ENCODE peak calls at places on chromosomes 16 and 17, in six cellular contexts. T, C, B, Z, G and P are unnamed samples.

GRCh38 chr17:75338335-75338734 is 49.1 kb upstream of the SLC25A19 start:
- DNase-seq in T (no peak), C (no peak), B (no peak), Z (peak), G (no peak), P (no peak)

GRCh38 chr17:3845361-3845753 is 689 bp downstream of the NCBP3 start:
- DNase-seq in T (no peak), C (no peak), B (no peak), Z (peak), G (peak), P (no peak)

GRCh38 chr16:64089697-64090096 is 1032.2 kb downstream of the CDH11 start:
- DNase-seq in T (peak), C (peak), B (peak), Z (no peak), G (no peak), P (no peak)

GRCh38 chr16:28984619-28985135 is at the start of gene LAT:
- DNase-seq in T (no peak), C (no peak), B (no peak), Z (peak), G (no peak), P (peak)

GRCh38 chr16:69535123-69536050 is 30.4 kb upstream of the NFAT5 start:
- DNase-seq in T (no peak), C (no peak), B (no peak), Z (no peak), G (no peak), P (no peak)

GRCh38 chr16:14193316-14193871 is 122.3 kb downstream of the MRTFB start:
- DNase-seq in T (no peak), C (no peak), B (no peak), Z (peak), G (no peak), P (peak)

GRCh38 chr16:58377932-58378331 is 14.3 kb upstream of the GINS3 start:
- DNase-seq in T (no peak), C (no peak), B (no peak), Z (no peak), G (no peak), P (no peak)

GRCh38 chr17:18141210-18141803 is 32.8 kb downstream of the MYO15A start:
- DNase-seq in T (peak), C (peak), B (no peak), Z (peak), G (peak), P (peak)

GRCh38 chr17:1434150-1434549 is 21.9 kb downstream of the CRK start:
- DNase-seq in T (no peak), C (no peak), B (no peak), Z (no peak), G (no peak), P (no peak)

GRCh38 chr16:57734925-57735754 is 430 bp upstream of the KATNB1 start:
- DNase-seq in T (peak), C (peak), B (peak), Z (peak), G (peak), P (peak)

GRCh38 chr16:19808061-19808621 is 76.5 kb downstream of the GPRC5B start:
- DNase-seq in T (no peak), C (no peak), B (no peak), Z (no peak), G (no peak), P (no peak)

GRCh38 chr17:4858068-4858879 is 25.1 kb downstream of the MINK1 start:
- DNase-seq in T (peak), C (no peak), B (peak), Z (no peak), G (no peak), P (peak)

GRCh38 chr17:47810200-47810821 is 11.3 kb downstream of the OSBPL7 start:
- DNase-seq in T (no peak), C (peak), B (peak), Z (no peak), G (peak), P (peak)

GRCh38 chr16:25713785-25714570 is 22.2 kb downstream of the HS3ST4 start:
- DNase-seq in T (no peak), C (no peak), B (peak), Z (no peak), G (no peak), P (no peak)

GRCh38 chr16:25707553-25707952 is 15.8 kb downstream of the HS3ST4 start:
- DNase-seq in T (no peak), C (no peak), B (no peak), Z (no peak), G (no peak), P (no peak)

GRCh38 chr16:25707982-25708583 is 16.3 kb downstream of the HS3ST4 start:
- DNase-seq in T (no peak), C (peak), B (peak), Z (no peak), G (no peak), P (peak)

GRCh38 chr16:25709182-25709581 is 17.4 kb downstream of the HS3ST4 start:
- DNase-seq in T (no peak), C (no peak), B (no peak), Z (no peak), G (no peak), P (no peak)
- H3K4me3 ChIP-seq in T (no peak), C (no peak), B (no peak), Z (no peak), G (no peak), P (no peak)

GRCh38 chr16:15703029-15703736 is 53.1 kb downstream of the NDE1 start:
- DNase-seq in T (no peak), C (no peak), B (no peak), Z (no peak), G (no peak), P (no peak)
- H3K4me3 ChIP-seq in T (no peak), C (no peak), B (no peak), Z (no peak), G (no peak), P (no peak)

GRCh38 chr17:409848-410673 is 57.5 kb upstream of the RPH3AL start:
- DNase-seq in T (peak), C (peak), B (peak), Z (peak), G (peak), P (peak)
- H3K4me3 ChIP-seq in T (peak), C (peak), B (peak), Z (peak), G (peak), P (peak)

GRCh38 chr17:50057521-50057991 is 1.6 kb downstream of the ITGA3 start:
- DNase-seq in T (no peak), C (no peak), B (no peak), Z (no peak), G (peak), P (no peak)
- H3K4me3 ChIP-seq in T (peak), C (peak), B (no peak), Z (no peak), G (peak), P (no peak)

GRCh38 chr17:73747221-73748002 is 103.2 kb upstream of the SDK2 start:
- DNase-seq in T (peak), C (no peak), B (no peak), Z (no peak), G (no peak), P (no peak)

GRCh38 chr17:73748521-73748920 is 104.3 kb upstream of the SDK2 start:
- DNase-seq in T (no peak), C (no peak), B (peak), Z (no peak), G (no peak), P (peak)

GRCh38 chr17:73750975-73751374 is 106.7 kb upstream of the SDK2 start:
- DNase-seq in T (no peak), C (no peak), B (peak), Z (no peak), G (no peak), P (peak)

GRCh38 chr17:73749906-73750305 is 105.7 kb upstream of the SDK2 start:
- DNase-seq in T (no peak), C (no peak), B (no peak), Z (no peak), G (no peak), P (no peak)

GRCh38 chr17:73749337-73749807 is 105.1 kb upstream of the SDK2 start:
- DNase-seq in T (no peak), C (no peak), B (no peak), Z (no peak), G (no peak), P (no peak)
- H3K4me3 ChIP-seq in T (no peak), C (no peak), B (no peak), Z (no peak), G (no peak), P (no peak)

DNA sequence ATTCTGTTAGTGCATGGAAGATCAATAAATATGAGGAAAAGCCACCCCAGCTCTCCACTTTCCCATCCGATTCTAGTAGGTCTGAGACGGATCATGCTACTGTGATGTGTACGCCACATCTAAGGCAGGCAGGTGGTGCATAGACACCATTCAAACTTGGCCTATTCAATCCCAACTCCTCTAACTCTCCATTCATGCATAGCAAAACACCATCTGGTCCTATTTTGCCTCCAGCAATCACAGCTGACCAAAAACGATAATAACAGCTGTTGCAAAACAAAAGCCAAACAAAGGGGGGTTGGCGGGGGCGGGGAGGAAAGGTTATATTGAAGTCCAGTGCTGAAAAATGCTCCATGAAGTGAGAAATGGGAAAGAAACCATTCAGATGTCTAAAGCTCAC is 111.4 kb downstream of the TOX3 start:
- DNase-seq in T (no peak), C (no peak), B (peak), Z (no peak), G (no peak), P (no peak)
- H3K4me3 ChIP-seq in T (no peak), C (no peak), B (no peak), Z (no peak), G (no peak), P (no peak)

DNA sequence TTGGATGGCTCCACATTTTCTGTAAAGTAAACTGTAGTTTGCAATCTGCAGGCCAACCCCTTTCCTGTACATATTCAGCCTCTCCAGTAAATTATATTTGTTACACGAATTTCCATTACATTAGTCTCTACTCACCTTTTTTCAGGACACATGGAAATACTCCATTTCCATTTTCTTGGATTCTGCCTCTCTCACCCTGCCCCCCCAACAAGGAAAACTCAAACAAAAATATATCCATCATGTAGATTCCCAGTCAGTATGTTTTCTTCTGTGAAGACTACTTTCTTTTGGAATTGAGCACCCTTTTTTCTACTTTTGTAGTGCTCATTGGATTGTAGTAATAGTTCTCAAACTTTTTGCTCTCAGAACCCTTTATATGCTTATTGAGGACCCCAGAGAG is 2.9 kb downstream of the PPM1D start:
- DNase-seq in T (no peak), C (no peak), B (no peak), Z (no peak), G (no peak), P (no peak)
- H3K4me3 ChIP-seq in T (peak), C (peak), B (peak), Z (no peak), G (peak), P (peak)

GRCh38 chr17:57599271-57600045 is 145.6 kb downstream of the CCDC182 start:
- DNase-seq in T (no peak), C (no peak), B (no peak), Z (peak), G (no peak), P (no peak)
- H3K4me3 ChIP-seq in T (no peak), C (no peak), B (no peak), Z (peak), G (no peak), P (no peak)